ENCODE peak calls at places on chromosomes 2 and 18, in six cellular contexts. K, Y, P, S, Q and W are unnamed samples.

GRCh38 chr2:158266106-158266505 is 164.4 kb downstream of the UPP2 start:
- DNase-seq in K (no peak), Y (no peak), P (no peak), S (no peak), Q (no peak), W (no peak)

GRCh38 chr2:71064754-71065621 is 3.5 kb upstream of the NAGK start:
- DNase-seq in K (no peak), Y (no peak), P (peak), S (no peak), Q (no peak), W (no peak)

GRCh38 chr2:68612765-68613519 is 30.4 kb upstream of the PROKR1 start:
- DNase-seq in K (no peak), Y (no peak), P (no peak), S (no peak), Q (no peak), W (no peak)

GRCh38 chr2:192499476-192499875 is 304.7 kb upstream of the TMEFF2 start:
- DNase-seq in K (no peak), Y (no peak), P (no peak), S (no peak), Q (no peak), W (no peak)

GRCh38 chr2:157438907-157439791 is 4.7 kb downstream of the CYTIP start:
- DNase-seq in K (no peak), Y (no peak), P (peak), S (no peak), Q (no peak), W (no peak)

GRCh38 chr2:43937269-43937820 is 58.4 kb downstream of the LRPPRC start:
- DNase-seq in K (no peak), Y (no peak), P (no peak), S (no peak), Q (no peak), W (no peak)

GRCh38 chr2:190088917-190089316 is 26.4 kb upstream of the MSTN start:
- DNase-seq in K (no peak), Y (peak), P (peak), S (peak), Q (no peak), W (no peak)

GRCh38 chr2:150978053-150978452 is 283.6 kb downstream of the RBM43 start:
- DNase-seq in K (no peak), Y (peak), P (no peak), S (no peak), Q (no peak), W (no peak)

GRCh38 chr2:71670430-71670795 is 217.1 kb downstream of the DYSF start:
- DNase-seq in K (no peak), Y (peak), P (no peak), S (no peak), Q (no peak), W (no peak)

GRCh38 chr18:38867680-38868079 is 1302.1 kb upstream of the CELF4 start:
- DNase-seq in K (no peak), Y (no peak), P (no peak), S (no peak), Q (no peak), W (no peak)

GRCh38 chr2:148813603-148814065 is 61.4 kb upstream of the KIF5C start:
- DNase-seq in K (no peak), Y (peak), P (no peak), S (no peak), Q (no peak), W (no peak)

GRCh38 chr2:42980764-42981416 is 188.5 kb upstream of the HAAO start:
- DNase-seq in K (no peak), Y (no peak), P (no peak), S (no peak), Q (no peak), W (no peak)

GRCh38 chr2:231306791-231307440 is 88.6 kb upstream of the B3GNT7 start:
- DNase-seq in K (no peak), Y (peak), P (no peak), S (no peak), Q (no peak), W (no peak)

GRCh38 chr2:151943461-151943860 is 115.2 kb upstream of the ARL5A start:
- DNase-seq in K (no peak), Y (no peak), P (no peak), S (no peak), Q (no peak), W (no peak)

GRCh38 chr18:33812186-33812585 is 234.2 kb downstream of the ASXL3 start:
- DNase-seq in K (no peak), Y (no peak), P (no peak), S (no peak), Q (no peak), W (no peak)

GRCh38 chr2:98771771-98772521 is 41.0 kb upstream of the MGAT4A start:
- DNase-seq in K (no peak), Y (no peak), P (peak), S (no peak), Q (no peak), W (no peak)

GRCh38 chr18:38459595-38459994 is 894.0 kb upstream of the CELF4 start:
- DNase-seq in K (no peak), Y (no peak), P (no peak), S (no peak), Q (no peak), W (no peak)

GRCh38 chr2:236499691-236500573 is 69.7 kb upstream of the ACKR3 start:
- DNase-seq in K (no peak), Y (no peak), P (no peak), S (no peak), Q (no peak), W (no peak)

GRCh38 chr2:62216616-62217015 is 20.7 kb downstream of the B3GNT2 start:
- DNase-seq in K (no peak), Y (no peak), P (no peak), S (peak), Q (no peak), W (no peak)

GRCh38 chr2:240983361-240983995 is 14.9 kb upstream of the SNED1 start:
- DNase-seq in K (no peak), Y (peak), P (no peak), S (peak), Q (no peak), W (no peak)

GRCh38 chr2:226873826-226874225 is 38.0 kb downstream of the RHBDD1 start:
- DNase-seq in K (no peak), Y (no peak), P (no peak), S (no peak), Q (no peak), W (no peak)